ENCODE peak calls at places on chromosomes 5 and 9, in ten cellular contexts. O is CD8-positive, alpha-beta T cell; I is fibroblast of mammary gland; J is Jurkat, Clone E6-1; L is stomach; B is fibroblast of the aortic adventitia; X is PC-3; Y is BJ; A is CD4-positive, CD25-positive, alpha-beta regulatory T cell; P is esophagus squamous epithelium. W is an unnamed sample.

GRCh38 chr9:81138173-81138572 is 551.2 kb downstream of the TLE1 start:
- DNase-seq in O (no peak), I (no peak), J (no peak), L (no peak), B (no peak), X (no peak), Y (no peak), A (no peak), P (no peak), W (no peak)

GRCh38 chr5:141182248-141182647 is at the start of gene PCDHB16:
- DNase-seq in O (no peak), I (peak), J (peak), L (no peak), B (peak), X (no peak), Y (no peak), A (no peak), P (no peak), W (peak)

GRCh38 chr9:95516736-95517558 is at the start of gene PTCH1:
- DNase-seq in O (peak), I (peak), J (no peak), L (peak), B (peak), X (peak), Y (no peak), A (peak), P (no peak), W (peak)

GRCh38 chr5:6202615-6203365 is 175.6 kb downstream of the MED10 start:
- DNase-seq in O (no peak), I (no peak), J (no peak), L (no peak), B (no peak), X (peak), Y (no peak), A (no peak), P (no peak), W (no peak)

GRCh38 chr5:139949710-139950109 is 93.4 kb downstream of the NRG2 start:
- DNase-seq in O (no peak), I (no peak), J (no peak), L (no peak), B (no peak), X (no peak), Y (no peak), A (no peak), P (no peak), W (no peak)

GRCh38 chr5:111070272-111071134 is 1.0 kb upstream of the TSLP start:
- DNase-seq in O (no peak), I (peak), J (no peak), L (peak), B (peak), X (no peak), Y (no peak), A (no peak), P (no peak), W (no peak)

GRCh38 chr9:90095682-90096081 is 490.9 kb downstream of the GADD45G start:
- DNase-seq in O (no peak), I (no peak), J (peak), L (no peak), B (no peak), X (no peak), Y (no peak), A (no peak), P (no peak), W (no peak)

GRCh38 chr5:38208782-38209378 is 49.5 kb upstream of the EGFLAM start:
- DNase-seq in O (no peak), I (peak), J (peak), L (no peak), B (peak), X (peak), Y (no peak), A (peak), P (no peak), W (peak)

GRCh38 chr5:73619606-73620334 is 6.2 kb upstream of the ARHGEF28 start:
- DNase-seq in O (no peak), I (peak), J (no peak), L (no peak), B (no peak), X (peak), Y (no peak), A (no peak), P (no peak), W (no peak)

GRCh38 chr5:58106754-58107410 is 353.0 kb downstream of the PLK2 start:
- DNase-seq in O (no peak), I (no peak), J (no peak), L (no peak), B (no peak), X (no peak), Y (no peak), A (no peak), P (no peak), W (no peak)

GRCh38 chr9:33161589-33162132 is 5.5 kb downstream of the B4GALT1 start:
- DNase-seq in O (no peak), I (peak), J (no peak), L (peak), B (peak), X (peak), Y (no peak), A (no peak), P (no peak), W (no peak)

GRCh38 chr9:72579190-72579589 is 57.8 kb downstream of the TMC1 start:
- DNase-seq in O (no peak), I (peak), J (no peak), L (peak), B (peak), X (peak), Y (no peak), A (no peak), P (no peak), W (peak)

GRCh38 chr5:8012131-8012977 is 143.4 kb downstream of the MTRR start:
- DNase-seq in O (no peak), I (no peak), J (no peak), L (no peak), B (no peak), X (no peak), Y (no peak), A (peak), P (no peak), W (no peak)

GRCh38 chr5:158899792-158900191 is 199.9 kb downstream of the EBF1 start:
- DNase-seq in O (no peak), I (peak), J (no peak), L (no peak), B (peak), X (no peak), Y (peak), A (no peak), P (no peak), W (peak)

GRCh38 chr5:135508496-135509005 is 27.2 kb downstream of the NEUROG1 start:
- DNase-seq in O (no peak), I (no peak), J (no peak), L (no peak), B (no peak), X (no peak), Y (no peak), A (no peak), P (no peak), W (no peak)
- H3K4me3 ChIP-seq in O (no peak), I (no peak), J (no peak), L (no peak), B (no peak), X (no peak), Y (no peak), A (no peak), P (peak), W (no peak)

GRCh38 chr5:63164838-63165237 is 586.2 kb downstream of the LRRC70 start:
- DNase-seq in O (no peak), I (no peak), J (no peak), L (no peak), B (no peak), X (no peak), Y (no peak), A (no peak), P (no peak), W (no peak)
- H3K4me3 ChIP-seq in O (no peak), I (no peak), J (no peak), L (no peak), B (no peak), X (no peak), Y (no peak), A (no peak), P (no peak), W (no peak)

GRCh38 chr5:154648706-154649105 is 106.5 kb upstream of the LARP1 start:
- DNase-seq in O (no peak), I (peak), J (no peak), L (peak), B (peak), X (no peak), Y (no peak), A (no peak), P (no peak), W (peak)

GRCh38 chr5:154653418-154653763 is 101.8 kb upstream of the LARP1 start:
- DNase-seq in O (no peak), I (no peak), J (no peak), L (peak), B (no peak), X (no peak), Y (no peak), A (no peak), P (no peak), W (no peak)

GRCh38 chr5:154654484-154655375 is 100.4 kb upstream of the LARP1 start:
- DNase-seq in O (no peak), I (no peak), J (no peak), L (no peak), B (peak), X (no peak), Y (no peak), A (no peak), P (no peak), W (peak)

GRCh38 chr5:154652746-154653417 is 102.3 kb upstream of the LARP1 start:
- DNase-seq in O (no peak), I (no peak), J (no peak), L (no peak), B (peak), X (no peak), Y (no peak), A (no peak), P (no peak), W (peak)

DNA sequence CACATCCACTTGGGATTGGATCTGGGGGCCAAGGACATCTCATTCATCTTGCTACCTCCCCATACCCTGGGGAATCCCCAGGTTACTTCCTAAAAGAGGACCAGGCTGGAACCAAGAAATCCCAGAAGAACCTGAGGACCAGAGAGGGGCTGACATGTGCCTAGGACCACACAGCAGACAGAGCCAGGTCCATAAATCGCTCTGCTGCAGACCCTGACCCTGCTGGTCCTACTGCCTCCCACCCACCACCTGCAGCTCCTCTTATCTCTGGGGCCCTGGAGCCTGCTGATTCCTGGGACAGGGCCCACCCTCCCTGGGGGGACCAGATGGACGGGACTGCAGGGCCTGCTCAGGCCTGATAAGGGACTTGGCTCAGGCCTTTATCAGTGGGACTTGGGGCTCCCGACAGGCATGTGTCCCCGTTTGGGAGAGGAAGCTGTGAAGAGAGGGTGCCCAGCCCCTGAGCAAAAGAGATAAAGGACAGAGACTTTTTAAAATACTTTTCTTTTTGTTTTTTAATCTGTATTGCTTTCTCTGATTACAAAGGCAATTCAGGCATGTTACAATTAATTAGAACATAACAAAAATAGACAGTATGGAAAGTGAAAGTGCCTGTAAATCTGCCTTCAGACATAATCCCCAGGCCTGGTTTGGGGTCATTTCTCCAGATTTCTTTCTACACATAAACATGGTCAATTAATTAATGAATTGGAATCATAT is 101.3 kb upstream of the LARP1 start:
- DNase-seq in O (no peak), I (no peak), J (no peak), L (no peak), B (no peak), X (no peak), Y (no peak), A (no peak), P (no peak), W (peak)
- H3K4me3 ChIP-seq in O (no peak), I (no peak), J (no peak), L (peak), B (peak), X (no peak), Y (no peak), A (no peak), P (no peak), W (peak)

GRCh38 chr5:134413046-134413445 is 1.4 kb upstream of the CDKN2AIPNL start:
- DNase-seq in O (no peak), I (no peak), J (no peak), L (no peak), B (no peak), X (no peak), Y (no peak), A (no peak), P (no peak), W (no peak)

GRCh38 chr5:134409321-134409720 is 2.4 kb downstream of the CDKN2AIPNL start:
- DNase-seq in O (no peak), I (no peak), J (peak), L (no peak), B (no peak), X (no peak), Y (no peak), A (no peak), P (no peak), W (no peak)

GRCh38 chr5:134410822-134411221 is 859 bp downstream of the CDKN2AIPNL start:
- DNase-seq in O (no peak), I (no peak), J (no peak), L (no peak), B (no peak), X (no peak), Y (no peak), A (no peak), P (no peak), W (no peak)

GRCh38 chr5:134411228-134411545 is 494 bp downstream of the CDKN2AIPNL start:
- DNase-seq in O (no peak), I (no peak), J (no peak), L (no peak), B (no peak), X (no peak), Y (no peak), A (no peak), P (no peak), W (no peak)

DNA sequence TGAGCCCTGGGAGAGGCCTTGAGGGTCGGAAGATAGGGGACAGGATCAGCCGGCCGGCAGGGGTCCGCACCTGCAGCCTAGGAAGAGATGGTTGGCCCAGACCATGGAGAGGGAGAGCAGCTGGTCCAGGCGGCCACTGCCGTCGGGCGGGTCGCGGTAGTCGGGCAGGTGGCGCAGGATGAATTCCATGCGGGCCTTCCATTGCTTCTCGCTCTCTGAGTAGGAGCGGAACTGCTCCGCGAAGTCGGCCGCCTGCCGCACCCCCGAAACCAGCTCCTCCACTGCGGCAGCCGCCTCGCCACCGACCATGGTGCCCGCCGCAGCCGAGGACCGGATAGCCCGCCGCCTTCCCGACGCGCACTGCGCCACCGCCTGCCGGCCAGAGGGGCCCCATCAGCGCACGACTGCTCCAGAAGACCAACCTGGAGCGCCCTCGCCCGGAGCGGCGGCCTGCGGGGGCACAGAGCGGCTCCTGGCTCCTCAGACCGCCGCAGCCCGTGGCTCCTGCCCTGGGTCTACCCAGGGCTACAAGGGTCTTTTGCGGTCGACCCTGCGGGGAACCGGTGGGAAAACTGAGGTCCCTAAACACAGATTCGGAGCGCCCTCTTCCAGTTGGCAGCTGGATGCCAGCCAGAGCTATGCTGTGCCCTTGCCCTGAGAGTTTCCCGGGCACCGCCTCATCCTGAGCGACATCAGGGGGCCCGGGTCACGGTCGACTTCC is at the start of gene CDKN2AIPNL:
- DNase-seq in O (peak), I (peak), J (peak), L (peak), B (peak), X (peak), Y (peak), A (peak), P (peak), W (peak)
- H3K4me3 ChIP-seq in O (peak), I (peak), J (peak), L (peak), B (peak), X (peak), Y (peak), A (peak), P (peak), W (peak)

DNA sequence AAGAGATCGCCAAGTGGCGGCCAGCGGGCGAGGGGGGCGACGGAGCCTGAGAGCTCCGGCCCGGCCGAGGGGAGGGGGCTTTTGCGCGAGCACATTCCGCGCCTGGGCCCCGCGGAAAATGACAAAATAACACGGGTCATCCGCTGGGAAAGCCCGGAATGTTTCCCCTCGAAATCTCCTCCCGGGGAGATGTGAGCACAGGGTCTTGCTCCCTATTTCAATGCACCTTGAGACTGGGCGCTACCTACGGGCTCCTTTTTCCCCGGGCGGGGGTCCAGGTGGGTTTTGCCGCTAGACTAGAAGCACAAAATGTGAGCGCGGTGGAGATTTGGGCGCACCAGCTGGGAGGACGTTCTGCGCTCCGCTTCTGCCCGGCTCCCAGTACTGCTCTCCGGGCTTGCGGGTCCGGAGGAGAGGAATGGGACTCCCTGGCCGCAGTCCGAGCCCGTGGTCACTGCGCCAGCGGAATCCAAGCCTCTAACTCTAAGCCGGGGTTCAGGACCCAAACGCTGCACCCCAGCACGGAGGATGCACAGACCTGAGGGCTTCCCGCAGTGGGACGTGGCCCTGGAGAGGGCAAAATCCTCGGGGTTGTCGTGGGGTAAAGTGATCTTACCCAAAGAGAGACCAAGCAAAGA is 2.8 kb upstream of the PRDM12 start:
- DNase-seq in O (no peak), I (no peak), J (no peak), L (no peak), B (no peak), X (no peak), Y (no peak), A (no peak), P (no peak), W (no peak)
- H3K4me3 ChIP-seq in O (no peak), I (no peak), J (no peak), L (peak), B (no peak), X (no peak), Y (no peak), A (no peak), P (peak), W (no peak)